ENCODE peak calls at places on chromosomes 2 and 18, in ten cellular contexts. K, L, O, Q, I, P, V, S, T and E are unnamed samples.

GRCh38 chr2:9214866-9215265 is 8.3 kb downstream of the ASAP2 start:
- DNase-seq in K (no peak), P (no peak), S (no peak), O (no peak), T (no peak), V (no peak), I (no peak), Q (no peak), L (no peak), E (no peak)

GRCh38 chr2:208147759-208148158 is 1.8 kb upstream of the CRYGB start:
- DNase-seq in Q (no peak), O (no peak), P (no peak), L (no peak), S (no peak), I (no peak), V (no peak), K (no peak), T (no peak), E (no peak)

GRCh38 chr2:101718993-101719571 is 21.6 kb downstream of the MAP4K4 start:
- DNase-seq in V (peak; percentile 43), T (no peak), I (no peak), S (no peak), L (peak; percentile 19), O (no peak), P (no peak), Q (no peak), K (no peak), E (no peak)

GRCh38 chr2:232479341-232480200 is 8.1 kb downstream of the ECEL1 start:
- DNase-seq in K (no peak), V (no peak), L (no peak), T (no peak), P (no peak), O (no peak), I (no peak), Q (peak; percentile 30), S (no peak), E (no peak)

GRCh38 chr18:41940506-41941215 is 14.4 kb upstream of the PIK3C3 start:
- DNase-seq in V (peak; percentile 97), L (peak; percentile 80), O (no peak), I (no peak), T (no peak), K (no peak), S (peak; percentile 43), P (no peak), Q (no peak), E (peak; percentile 81)

GRCh38 chr18:32441536-32441935 is 29.1 kb downstream of the GAREM1 start:
- DNase-seq in S (no peak), O (no peak), K (no peak), V (no peak), Q (no peak), P (peak; percentile 26), I (no peak), L (no peak), T (no peak), E (no peak)

GRCh38 chr2:148360662-148361061 is 283.9 kb upstream of the EPC2 start:
- DNase-seq in O (no peak), Q (no peak), S (no peak), L (no peak), V (no peak), T (no peak), I (no peak), P (no peak), K (no peak), E (no peak)

GRCh38 chr2:23760746-23761145 is 166.2 kb downstream of the ATAD2B start:
- DNase-seq in Q (peak; percentile 22), L (peak; percentile 60), V (peak; percentile 43), I (no peak), P (no peak), K (no peak), S (peak; percentile 65), O (no peak), T (no peak), E (peak; percentile 19)

GRCh38 chr2:226995625-226996041 is 159.8 kb downstream of the RHBDD1 start:
- DNase-seq in I (no peak), T (no peak), Q (no peak), L (peak; percentile 77), P (no peak), O (peak; percentile 73), V (peak; percentile 87), S (peak; percentile 24), K (no peak), E (no peak)

GRCh38 chr2:69200107-69200520 is 186.9 kb downstream of the GFPT1 start:
- DNase-seq in V (no peak), O (no peak), T (no peak), P (no peak), S (peak; percentile 96), L (no peak), Q (no peak), K (no peak), I (no peak), E (peak; percentile 72)

GRCh38 chr18:63553117-63553516 is 10.9 kb downstream of the SERPINB12 start:
- DNase-seq in O (no peak), K (no peak), T (no peak), L (peak; percentile 98), I (peak; percentile 40), Q (peak; percentile 42), V (peak; percentile 87), S (no peak), P (no peak), E (peak; percentile 91)

GRCh38 chr2:8028436-8028835 is 653.4 kb upstream of the ID2 start:
- DNase-seq in S (no peak), Q (no peak), L (no peak), I (no peak), P (no peak), K (no peak), V (no peak), T (no peak), O (no peak), E (no peak)

GRCh38 chr18:11927497-11927896 is 19.4 kb upstream of the MPPE1 start:
- DNase-seq in V (no peak), O (no peak), Q (no peak), T (no peak), L (no peak), P (no peak), K (no peak), I (no peak), S (no peak), E (no peak)

GRCh38 chr2:110864721-110865120 is 132.3 kb downstream of the ACOXL start:
- DNase-seq in Q (peak; percentile 65), V (no peak), T (no peak), P (no peak), S (no peak), I (no peak), L (no peak), O (no peak), K (no peak), E (no peak)

GRCh38 chr2:17646096-17646554 is 105.6 kb downstream of the VSNL1 start:
- DNase-seq in P (peak; percentile 49), V (peak; percentile 83), O (no peak), I (peak; percentile 65), S (peak; percentile 68), Q (peak; percentile 60), T (peak; percentile 17), L (peak; percentile 90), K (peak; percentile 61), E (peak; percentile 74)

GRCh38 chr2:55616509-55617159 is 788 bp downstream of the PPP4R3B start:
- DNase-seq in I (no peak), O (no peak), T (peak; percentile 15), K (peak; percentile 18), V (peak; percentile 76), Q (peak; percentile 77), S (peak; percentile 64), L (peak; percentile 66), P (no peak), E (peak; percentile 46)

GRCh38 chr2:177724398-177725287 is 332.1 kb downstream of the AGPS start:
- DNase-seq in P (peak; percentile 6), S (peak; percentile 24), T (peak; percentile 15), O (peak; percentile 52), Q (peak; percentile 56), I (no peak), V (peak; percentile 52), L (peak; percentile 47), K (peak; percentile 76), E (peak; percentile 80)

GRCh38 chr2:39275016-39275415 is 31.2 kb upstream of the CDKL4 start:
- DNase-seq in P (no peak), S (no peak), I (no peak), O (no peak), Q (no peak), L (peak; percentile 73), V (peak; percentile 37), K (no peak), T (no peak), E (no peak)

GRCh38 chr2:173667415-173667814 is 297.8 kb downstream of the SP3 start:
- DNase-seq in L (peak; percentile 67), Q (no peak), K (no peak), V (peak; percentile 15), T (no peak), S (no peak), O (no peak), I (no peak), P (no peak), E (no peak)

GRCh38 chr2:205323929-205324328 is 358.4 kb upstream of the NRP2 start:
- DNase-seq in O (no peak), L (peak; percentile 43), V (peak; percentile 3), S (no peak), P (no peak), I (no peak), T (no peak), K (no peak), Q (no peak), E (no peak)

GRCh38 chr2:150469706-150470105 is 17.8 kb downstream of the RND3 start:
- DNase-seq in Q (no peak), L (no peak), V (peak; percentile 23), K (no peak), T (no peak), O (no peak), S (no peak), I (no peak), P (no peak), E (no peak)

GRCh38 chr2:230583593-230583992 is 129.0 kb upstream of the CAB39 start:
- DNase-seq in P (no peak), L (no peak), K (no peak), O (no peak), I (no peak), V (no peak), S (no peak), Q (no peak), T (no peak), E (no peak)

GRCh38 chr2:205937193-205937592 is 148.8 kb downstream of the INO80D start:
- DNase-seq in L (no peak), P (no peak), Q (no peak), K (no peak), T (no peak), S (no peak), I (no peak), O (no peak), V (no peak), E (no peak)

GRCh38 chr2:25473131-25473530 is 131.4 kb upstream of the DNMT3A start:
- DNase-seq in P (no peak), V (no peak), I (no peak), Q (no peak), K (no peak), O (no peak), L (no peak), T (no peak), S (no peak), E (no peak)

GRCh38 chr18:37266290-37266689 is 299.3 kb downstream of the CELF4 start:
- DNase-seq in O (no peak), V (no peak), T (no peak), I (no peak), S (no peak), P (no peak), L (no peak), K (peak; percentile 62), Q (peak; percentile 39), E (no peak)

GRCh38 chr2:96859338-96859649 is 1.5 kb upstream of the ANKRD39 start:
- DNase-seq in S (no peak), Q (no peak), V (no peak), L (no peak), P (no peak), I (no peak), K (no peak), O (no peak), T (no peak), E (no peak)

GRCh38 chr18:35376393-35376741 is 770 bp downstream of the ZNF396 start:
- DNase-seq in T (no peak), L (no peak), K (peak; percentile 25), Q (peak; percentile 19), V (peak; percentile 27), P (no peak), S (no peak), I (no peak), O (peak; percentile 47), E (no peak)

GRCh38 chr18:3652380-3653262 is 202.6 kb downstream of the TGIF1 start:
- DNase-seq in K (no peak), I (peak; percentile 90), V (peak; percentile 91), Q (no peak), S (peak; percentile 95), O (no peak), T (peak; percentile 60), L (peak; percentile 100), P (peak; percentile 32), E (peak; percentile 83)